ENCODE peak calls at places on chromosomes 16 and 17, in four cellular contexts. J is BJ, N is tibial artery, V is cardiac fibroblast. Q is an unnamed sample.

GRCh38 chr17:79338589-79338988 is 264.0 kb downstream of the ENGASE start:
- DNase-seq in J (no peak), N (no peak), V (no peak), Q (no peak)

GRCh38 chr16:76201385-76201784 is 75.8 kb upstream of the CNTNAP4 start:
- DNase-seq in J (no peak), N (no peak), V (no peak), Q (no peak)

GRCh38 chr16:1645914-1646525 is 32.1 kb upstream of the JPT2 start:
- DNase-seq in J (peak; percentile 1), N (no peak), V (no peak), Q (no peak)

GRCh38 chr16:69561901-69562300 is 3.9 kb upstream of the NFAT5 start:
- DNase-seq in J (no peak), N (no peak), V (no peak), Q (no peak)

GRCh38 chr17:30086896-30087295 is 29.7 kb upstream of the NSRP1 start:
- DNase-seq in J (no peak), N (no peak), V (no peak), Q (no peak)

GRCh38 chr16:69435977-69436729 is 11.7 kb downstream of the CYB5B start:
- DNase-seq in J (no peak), N (no peak), V (peak; percentile 11), Q (no peak)

GRCh38 chr17:63611354-63611753 is 10.7 kb downstream of the TACO1 start:
- DNase-seq in J (no peak), N (no peak), V (no peak), Q (no peak)

GRCh38 chr17:79645022-79645776 is 34.3 kb upstream of the RBFOX3 start:
- DNase-seq in J (no peak), N (no peak), V (no peak), Q (no peak)

GRCh38 chr17:58321571-58322525 is 6.7 kb downstream of the TSPOAP1 start:
- DNase-seq in J (no peak), N (no peak), V (no peak), Q (peak; percentile 24)

GRCh38 chr17:64081802-64082799 is 47.8 kb downstream of the ERN1 start:
- DNase-seq in J (peak; percentile 75), N (no peak), V (peak; percentile 65), Q (no peak)

GRCh38 chr17:82022310-82022980 is at the start of gene CENPX:
- DNase-seq in J (no peak), N (no peak), V (no peak), Q (no peak)

GRCh38 chr17:82021728-82022309 is 859 bp downstream of the CENPX start:
- DNase-seq in J (no peak), N (no peak), V (no peak), Q (no peak)

GRCh38 chr17:82019905-82020873 is 2.5 kb downstream of the CENPX start:
- DNase-seq in J (no peak), N (no peak), V (peak; percentile 48), Q (no peak)

GRCh38 chr17:82019208-82019727 is 3.4 kb downstream of the CENPX start:
- DNase-seq in J (no peak), N (no peak), V (no peak), Q (no peak)

DNA sequence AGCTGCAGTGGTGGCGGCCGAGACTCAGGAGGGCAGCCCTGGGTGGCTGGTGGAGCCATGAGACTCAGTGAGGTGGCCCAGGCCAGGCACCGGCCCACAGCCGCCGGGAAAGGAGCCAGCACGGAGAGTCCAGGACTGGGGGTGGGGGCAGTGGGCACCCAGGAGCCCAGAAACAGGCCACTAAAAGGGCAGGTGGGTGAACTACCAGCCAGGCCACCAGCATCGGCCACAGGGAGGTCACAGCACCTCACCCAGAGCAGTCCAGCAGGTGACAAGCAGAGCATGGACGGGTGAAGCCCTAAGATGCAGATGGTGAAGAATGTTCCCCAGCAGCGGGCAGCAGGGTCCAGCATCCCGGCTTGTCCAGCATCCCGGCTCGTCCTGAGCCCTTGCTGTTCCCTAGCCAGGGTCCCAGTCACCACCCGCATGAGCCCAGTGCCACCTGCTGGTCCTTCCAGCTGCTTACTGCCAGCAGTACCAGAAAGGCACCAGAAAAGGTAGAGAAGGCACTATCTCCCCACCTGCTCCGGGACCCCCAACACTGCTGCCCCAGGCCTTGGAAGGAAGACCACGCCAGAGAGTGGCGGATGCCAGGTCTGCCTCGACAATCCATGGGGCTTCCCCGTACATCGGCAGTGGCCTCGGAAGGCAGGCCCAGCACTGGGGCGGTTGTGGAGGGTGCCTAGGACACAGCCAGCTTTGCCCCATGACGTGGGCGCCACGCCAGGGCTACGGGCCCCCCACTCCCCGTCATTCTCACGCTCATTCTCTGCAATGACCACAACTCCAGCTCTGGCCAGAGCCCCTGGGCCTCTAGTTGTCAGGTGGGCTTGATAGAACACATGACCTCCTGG is 1.6 kb downstream of the CENPX start:
- DNase-seq in J (no peak), N (peak; percentile 77), V (peak; percentile 84), Q (no peak)
- H3K4me3 ChIP-seq in J (no peak overlapping the region), N (no peak overlapping the region), V (no peak overlapping the region), Q (peak overlapping the region; percentile 81)

DNA sequence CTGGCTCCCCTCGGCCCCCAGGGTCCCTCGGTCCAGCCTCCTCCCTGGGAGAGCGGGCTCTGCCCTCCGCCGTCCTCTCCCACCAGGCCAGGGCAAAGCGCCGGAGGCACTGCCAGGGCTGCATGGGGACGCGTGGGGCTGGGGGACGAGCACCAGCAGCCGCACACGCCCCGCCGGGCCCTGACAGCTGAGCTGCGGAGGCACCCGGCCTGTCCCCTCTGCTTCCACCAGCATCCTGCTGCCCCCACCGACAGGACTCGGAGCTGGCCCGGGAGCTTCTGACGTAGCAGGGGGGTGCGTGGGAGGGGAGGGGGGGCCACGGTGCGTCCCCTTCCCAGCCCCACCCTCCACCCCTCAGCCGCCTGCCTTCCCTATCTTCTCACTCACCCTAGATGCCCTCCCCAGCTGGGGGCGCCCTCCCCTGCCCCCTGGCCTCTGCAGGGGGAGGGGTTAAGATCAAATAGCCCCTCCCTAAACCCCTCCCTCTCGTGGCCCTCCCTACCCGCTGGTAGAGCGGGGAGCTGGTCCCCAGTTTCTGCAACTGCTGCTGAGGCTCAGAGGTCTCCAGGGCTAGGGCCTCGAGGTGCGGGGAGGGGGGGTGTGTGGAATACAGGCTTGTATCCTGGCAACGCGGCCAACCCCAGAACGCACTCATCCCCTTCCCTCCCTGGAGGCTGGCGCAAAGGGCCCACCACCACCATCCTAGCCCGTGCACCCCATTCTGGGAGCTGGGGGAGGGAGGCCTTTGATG is 1.1 kb downstream of the SRCIN1 start:
- DNase-seq in J (no peak), N (no peak), V (no peak), Q (peak; percentile 46)
- H3K4me3 ChIP-seq in J (no peak overlapping the region), N (no peak overlapping the region), V (no peak overlapping the region), Q (no peak overlapping the region)

GRCh38 chr16:89320717-89321501 is 103.4 kb downstream of the ZNF778 start:
- DNase-seq in J (no peak), N (no peak), V (peak; percentile 52), Q (no peak)
- H3K4me3 ChIP-seq in J (no peak overlapping the region), N (peak overlapping the region; percentile 35), V (no peak overlapping the region), Q (peak overlapping the region; percentile 7)

DNA sequence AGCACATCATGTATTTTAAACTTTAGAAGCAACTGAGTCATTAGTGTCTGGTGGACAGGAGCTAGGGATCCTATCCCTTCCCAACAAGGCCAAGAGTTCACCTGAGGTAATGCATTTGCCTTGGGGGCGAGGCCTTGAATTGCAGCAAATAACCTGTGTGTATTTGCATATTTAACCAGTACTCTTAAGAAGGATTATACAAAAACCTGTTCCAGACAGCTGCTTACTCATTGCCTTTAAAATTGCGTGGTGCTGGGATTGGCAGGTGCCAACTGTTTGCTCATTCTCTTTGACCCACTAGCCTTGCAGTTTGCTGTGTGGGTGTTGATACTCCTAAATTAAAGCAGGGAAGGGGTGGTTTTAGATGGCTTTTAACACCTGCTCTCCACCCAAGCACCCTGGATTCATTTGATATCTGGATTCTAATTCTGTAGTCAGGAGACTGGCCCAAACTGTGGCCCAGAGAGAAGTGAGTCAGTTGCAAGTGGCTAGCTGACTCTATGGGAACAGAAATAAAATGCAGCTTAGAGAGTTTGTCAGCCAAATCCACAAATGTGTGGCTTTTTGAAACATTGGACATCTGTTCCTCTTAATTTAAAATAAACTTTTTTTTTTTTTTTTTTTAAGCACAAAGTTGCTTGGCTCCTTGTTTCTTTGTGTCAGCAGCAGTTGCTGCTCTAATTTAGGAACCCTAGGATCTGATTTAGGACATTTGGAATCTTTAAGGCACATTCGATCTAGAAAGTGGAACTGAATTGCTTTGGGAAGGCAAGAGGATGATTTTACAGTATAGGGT is 47.0 kb downstream of the TUBD1 start:
- DNase-seq in J (no peak), N (peak; percentile 52), V (peak; percentile 78), Q (peak; percentile 87)
- H3K4me3 ChIP-seq in J (no peak overlapping the region), N (peak overlapping the region; percentile 5), V (no peak overlapping the region), Q (no peak overlapping the region)

GRCh38 chr17:17849147-17849820 is 12.5 kb upstream of the SREBF1 start:
- DNase-seq in J (no peak), N (peak; percentile 87), V (peak; percentile 91), Q (no peak)
- H3K4me3 ChIP-seq in J (no peak overlapping the region), N (no peak overlapping the region), V (no peak overlapping the region), Q (no peak overlapping the region)

DNA sequence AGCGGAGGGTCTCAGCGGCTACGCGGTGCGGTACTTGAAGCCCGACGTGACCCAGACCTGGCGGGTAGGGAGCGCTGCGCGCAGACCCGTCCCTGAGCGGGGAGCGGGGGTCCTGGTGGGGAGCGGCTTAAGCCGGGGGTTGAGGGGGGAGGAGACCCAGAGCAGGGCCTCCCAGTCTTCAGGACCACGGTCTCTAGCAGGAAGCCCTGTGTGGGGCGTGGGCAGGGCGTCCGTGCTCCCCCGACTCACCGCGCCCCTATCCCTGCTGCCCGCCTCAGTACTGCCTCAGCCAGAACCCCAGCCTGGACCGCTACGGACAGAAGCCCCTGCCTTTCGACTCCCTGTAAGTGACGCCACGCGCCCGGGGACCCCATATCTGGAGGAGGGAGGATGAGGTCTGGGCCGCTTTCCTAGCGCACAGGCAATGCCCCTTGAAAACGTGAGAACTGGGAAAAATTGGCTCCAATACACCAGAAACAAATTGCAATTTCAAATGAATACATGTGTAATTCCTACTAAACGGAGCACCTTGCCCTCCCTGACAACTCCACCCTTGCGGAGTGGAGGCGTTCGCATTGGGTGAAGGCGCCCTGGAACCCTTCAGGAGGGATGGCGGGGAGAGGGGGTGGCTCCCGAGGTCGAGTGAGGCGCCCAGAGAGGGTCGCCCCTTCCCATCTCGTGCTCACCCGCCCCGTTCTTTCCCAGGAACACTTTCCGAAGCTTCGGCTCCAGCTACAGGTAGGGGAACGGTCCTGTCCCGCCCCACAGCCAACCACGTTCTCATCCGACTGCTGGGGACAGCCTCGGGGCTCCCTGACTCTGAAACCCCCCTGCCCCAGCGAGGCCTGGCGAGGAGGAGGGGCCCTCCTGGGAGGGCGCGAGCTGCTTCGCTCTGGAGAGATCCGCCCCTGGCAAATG is 14.5 kb upstream of the CNGB1 start:
- DNase-seq in J (no peak), N (no peak), V (no peak), Q (peak; percentile 63)
- H3K4me3 ChIP-seq in J (peak overlapping the region; percentile 70), N (peak overlapping the region; percentile 36), V (peak overlapping the region; percentile 47), Q (peak overlapping the region; percentile 61)

DNA sequence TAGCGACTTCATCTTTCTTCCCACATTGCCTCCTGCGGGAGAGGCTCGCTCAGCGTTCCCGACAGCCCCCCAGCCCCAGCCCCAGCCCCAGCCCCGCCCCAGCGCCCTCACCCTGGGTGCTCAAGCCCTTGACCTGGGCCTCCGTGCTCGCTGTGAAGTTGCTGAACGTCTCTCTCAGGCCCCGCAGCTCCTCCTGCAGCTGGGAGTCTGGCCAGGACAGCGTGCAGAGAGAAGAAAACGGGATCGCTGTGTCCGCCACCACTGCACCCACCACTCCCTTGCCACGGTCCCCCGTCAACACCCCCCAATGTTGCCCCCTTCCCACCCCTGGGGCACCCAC is 2.3 kb downstream of the ASGR1 start:
- DNase-seq in J (no peak), N (no peak), V (peak; percentile 24), Q (no peak)
- H3K4me3 ChIP-seq in J (no peak overlapping the region), N (no peak overlapping the region), V (peak overlapping the region; percentile 45), Q (no peak overlapping the region)